ENCODE peak calls at places on chromosomes 7 and 10, in four cellular contexts. R, T, N and U are unnamed samples.

GRCh38 chr10:80924063-80924952 is 386.6 kb downstream of the SH2D4B start:
- DNase-seq in T (peak), R (peak), N (peak), U (no peak)

GRCh38 chr7:127396184-127396583 is 3.7 kb upstream of the ZNF800 start:
- DNase-seq in N (no peak), R (no peak), T (peak), U (no peak)

GRCh38 chr10:80856186-80856585 is 318.5 kb downstream of the SH2D4B start:
- DNase-seq in T (no peak), R (no peak), N (no peak), U (no peak)

GRCh38 chr7:154744226-154744860 is 258.6 kb downstream of the PAXIP1 start:
- DNase-seq in T (peak), R (no peak), N (no peak), U (no peak)

GRCh38 chr7:962401-963081 is 8.1 kb upstream of the ADAP1 start:
- DNase-seq in N (no peak), R (no peak), T (no peak), U (no peak)

GRCh38 chr10:33661580-33662269 is 327.3 kb upstream of the NRP1 start:
- DNase-seq in N (peak), R (no peak), T (no peak), U (no peak)

GRCh38 chr10:43218206-43218950 is 48.5 kb downstream of the RASGEF1A start:
- DNase-seq in R (no peak), T (no peak), N (no peak), U (no peak)

GRCh38 chr10:69409968-69410367 is 6.8 kb downstream of the TACR2 start:
- DNase-seq in N (no peak), R (no peak), T (no peak), U (peak)

GRCh38 chr7:121504478-121504877 is 108.4 kb upstream of the FAM3C start:
- DNase-seq in R (peak), T (no peak), N (peak), U (no peak)

GRCh38 chr7:7972128-7972527 is 3.5 kb downstream of the GLCCI1 start:
- DNase-seq in N (no peak), T (no peak), R (peak), U (no peak)

GRCh38 chr7:132558815-132559214 is 17.5 kb downstream of the PLXNA4 start:
- DNase-seq in N (no peak), T (no peak), R (no peak), U (no peak)

GRCh38 chr7:26265061-26265460 is 26.6 kb upstream of the SNX10 start:
- DNase-seq in T (no peak), N (no peak), R (no peak), U (no peak)

GRCh38 chr7:137747359-137748031 is 99.3 kb downstream of the DGKI start:
- DNase-seq in R (no peak), T (no peak), N (no peak), U (no peak)

GRCh38 chr10:88227342-88228018 is 355.6 kb downstream of the RNLS start:
- DNase-seq in R (peak), N (no peak), T (no peak), U (no peak)

GRCh38 chr7:111229181-111229740 is 138.3 kb downstream of the LRRN3 start:
- DNase-seq in R (no peak), N (no peak), T (no peak), U (no peak)

GRCh38 chr7:111226800-111227199 is 135.9 kb downstream of the LRRN3 start:
- DNase-seq in N (no peak), R (no peak), T (no peak), U (no peak)

GRCh38 chr7:111224354-111225231 is 133.7 kb downstream of the LRRN3 start:
- DNase-seq in T (no peak), N (no peak), R (no peak), U (no peak)

GRCh38 chr7:111223802-111224253 is 132.9 kb downstream of the LRRN3 start:
- DNase-seq in R (no peak), N (no peak), T (peak), U (no peak)
- TF ChIP-seq FOS in R (no peak), N (no peak), T (no peak), U (no peak)

DNA sequence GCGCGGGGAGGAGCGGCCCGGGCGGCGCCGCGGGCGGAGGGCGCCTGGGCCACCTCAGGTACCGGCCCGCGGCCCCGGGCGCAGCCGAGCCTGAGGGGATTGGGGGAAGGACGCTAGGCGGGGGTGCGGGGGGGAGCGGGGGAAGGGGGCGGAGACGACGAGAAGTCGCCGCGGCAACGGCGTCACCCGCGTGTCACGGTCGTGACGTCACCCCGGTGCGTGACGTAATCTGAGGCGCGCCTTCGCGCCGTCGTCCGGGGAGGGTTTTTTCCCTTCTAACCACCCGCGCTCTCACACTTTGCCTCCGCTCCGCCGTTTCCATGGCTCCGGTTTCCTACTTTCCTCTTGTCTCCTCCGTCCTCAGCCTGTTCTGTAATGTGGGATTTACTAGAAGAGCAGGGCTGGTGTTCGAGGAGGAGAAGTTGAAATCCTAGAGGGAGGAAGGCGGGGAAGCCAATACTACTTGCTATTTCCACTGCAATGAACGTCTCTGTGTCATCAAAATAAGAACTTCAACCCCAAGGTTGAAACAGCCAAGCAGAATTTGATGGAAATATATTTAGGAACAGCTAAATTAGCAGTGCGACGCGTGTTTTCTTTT is at the start of gene BRAF:
- DNase-seq in T (peak), R (peak), N (peak), U (peak)
- TF ChIP-seq POLR2A in T (peak), R (no peak), N (peak), U (peak)

GRCh38 chr10:132519382-132520146 is 18.0 kb upstream of the INPP5A start:
- DNase-seq in T (no peak), R (no peak), N (no peak), U (no peak)

GRCh38 chr10:132521466-132522102 is 16.0 kb upstream of the INPP5A start:
- DNase-seq in T (no peak), N (no peak), R (no peak), U (no peak)

GRCh38 chr10:132518572-132519381 is 18.8 kb upstream of the INPP5A start:
- DNase-seq in T (peak), N (no peak), R (no peak), U (no peak)

GRCh38 chr10:132521041-132521465 is 16.5 kb upstream of the INPP5A start:
- DNase-seq in T (no peak), N (no peak), R (no peak), U (no peak)

DNA sequence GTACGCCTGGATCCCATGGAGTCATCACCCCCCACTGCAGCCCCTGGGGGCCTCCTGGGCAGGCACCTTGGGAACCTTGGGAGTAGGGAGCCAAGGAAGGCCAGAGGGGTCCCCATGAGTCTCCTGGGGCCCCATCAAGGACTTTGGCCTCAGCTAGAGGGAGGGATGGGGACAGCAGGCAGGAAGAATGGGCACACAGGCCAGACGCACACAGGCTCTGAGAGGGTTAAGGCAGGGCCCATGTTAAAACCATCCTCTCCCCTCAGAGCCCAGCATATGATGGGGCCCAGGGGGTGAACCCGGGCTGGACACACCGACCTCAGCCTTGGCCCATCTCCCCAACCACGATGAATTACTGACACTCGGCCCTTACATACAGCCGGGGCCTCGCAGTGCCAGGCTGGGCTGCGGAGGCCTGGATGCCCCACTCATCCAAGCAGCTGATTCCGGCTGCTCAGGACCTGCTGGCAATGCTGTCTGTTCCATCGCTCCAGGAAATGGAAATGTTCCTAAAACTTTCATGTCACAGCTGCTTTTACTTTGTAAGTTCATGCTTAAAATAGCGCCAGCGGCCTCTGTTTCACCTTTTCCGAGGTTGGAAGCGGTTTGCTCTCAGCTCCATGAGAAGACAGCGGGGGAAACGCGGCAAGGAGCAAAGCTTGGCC is 17.3 kb upstream of the INPP5A start:
- DNase-seq in R (peak), T (no peak), N (no peak), U (no peak)
- TF ChIP-seq FOS in R (no peak), T (no peak), N (no peak), U (no peak)

DNA sequence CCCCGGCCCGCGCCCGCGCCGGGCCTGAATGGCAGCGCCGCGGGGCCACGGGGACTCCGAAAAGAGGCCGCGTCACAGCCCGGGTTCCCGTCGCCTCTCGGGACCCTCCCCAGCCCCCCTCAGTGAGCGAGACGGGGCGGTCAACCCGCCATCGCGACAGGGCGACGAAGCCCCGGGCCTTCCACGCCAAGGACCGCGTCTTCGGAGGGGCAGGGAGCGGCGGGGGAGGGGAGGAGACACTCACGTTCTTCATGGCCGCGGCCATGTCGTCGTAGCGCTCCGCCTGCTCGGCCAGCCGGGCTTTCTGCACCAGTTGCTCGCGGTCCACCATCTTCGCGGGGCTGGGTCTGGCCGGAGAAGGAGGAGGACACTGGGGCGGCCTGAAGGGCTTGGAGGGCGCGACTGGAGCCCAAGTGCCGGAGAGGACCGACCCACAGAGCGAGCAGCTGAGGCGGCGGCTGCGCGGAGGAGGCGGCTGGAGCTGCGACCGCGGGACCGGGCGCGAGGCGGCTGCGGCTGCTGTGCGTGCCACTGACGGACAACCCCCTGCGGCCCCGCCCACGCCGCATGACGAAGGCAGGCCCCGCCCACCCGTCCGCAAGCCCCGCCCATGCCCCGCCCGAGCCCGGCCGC is at the start of gene YWHAG:
- DNase-seq in R (peak), N (peak), T (peak), U (no peak)
- TF ChIP-seq POLR2A in R (peak), N (peak), T (peak), U (peak)

DNA sequence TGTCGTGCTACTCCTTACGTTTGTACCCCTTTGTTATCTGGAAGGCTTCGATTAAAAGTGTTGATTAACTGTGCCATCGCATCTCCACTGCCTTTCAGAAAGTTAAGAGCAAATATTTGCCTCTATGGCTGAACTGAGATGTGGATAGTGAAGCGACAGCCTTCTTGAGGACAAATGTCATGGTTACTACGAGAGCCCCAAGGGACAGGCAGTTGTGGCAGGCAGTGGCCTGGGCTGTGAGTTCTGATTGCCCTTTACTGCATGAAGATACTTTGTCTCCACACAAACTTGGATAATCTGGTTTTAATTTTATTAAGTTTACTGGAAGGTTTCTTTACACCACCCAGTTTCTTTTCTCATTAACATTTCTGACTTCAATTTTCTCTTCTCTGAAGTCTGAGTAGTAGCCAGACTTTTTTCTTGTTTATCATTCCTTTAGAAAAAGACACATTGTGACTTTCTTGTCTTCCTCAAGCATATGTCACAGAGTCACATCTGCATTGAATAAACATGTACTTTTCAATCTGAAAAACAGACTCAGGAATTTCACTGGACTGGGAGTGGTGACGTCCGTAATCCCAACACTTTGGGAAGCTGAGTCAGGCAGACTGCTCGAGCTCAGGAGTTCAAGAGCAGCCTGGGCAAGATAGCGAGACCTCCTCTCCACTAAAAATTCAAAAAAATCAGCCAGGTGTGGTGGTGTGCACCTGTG is 1.5 kb downstream of the TAS2R41 start:
- DNase-seq in N (no peak), R (peak), T (no peak), U (no peak)
- TF ChIP-seq FOS in N (no peak), R (no peak), T (no peak), U (no peak)

DNA sequence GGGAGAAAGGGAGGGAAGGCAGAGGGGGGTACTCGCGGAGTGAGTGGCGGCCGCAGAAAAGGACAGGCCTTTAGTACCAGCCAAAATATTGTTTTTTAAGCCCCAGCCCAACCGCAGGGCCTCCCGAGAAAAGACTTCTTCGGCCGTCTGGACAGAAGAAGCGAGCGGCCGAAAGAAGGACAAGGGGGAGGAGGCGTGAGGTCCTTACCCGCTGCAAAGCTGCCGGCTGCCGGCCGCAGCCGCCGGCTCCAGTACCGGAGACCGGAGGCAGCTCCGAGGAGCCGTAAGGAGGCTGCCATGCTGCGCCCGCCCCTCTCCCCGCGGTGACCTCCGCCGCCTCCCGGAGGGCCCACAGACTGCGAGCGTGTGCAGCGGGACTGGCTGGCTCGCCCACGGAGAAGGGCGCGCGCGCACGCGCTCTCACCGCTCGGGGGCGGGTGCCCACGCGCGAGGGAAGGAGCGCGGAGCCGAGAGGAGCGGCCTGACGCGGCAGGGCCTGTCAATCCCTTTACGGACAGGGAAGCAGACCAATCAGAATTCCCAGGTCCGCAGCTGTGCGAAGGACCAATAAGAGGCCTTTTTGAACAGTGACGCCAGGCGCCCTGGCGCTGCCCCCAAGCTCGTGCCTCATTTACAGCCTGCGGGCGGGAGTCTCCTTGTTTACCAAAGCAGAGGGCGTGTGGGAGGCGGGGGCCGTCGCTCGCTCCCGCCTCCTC is at the start of gene HIBADH:
- DNase-seq in R (peak), T (peak), N (peak), U (peak)
- TF ChIP-seq POLR2A in R (peak), T (peak), N (peak), U (peak)

GRCh38 chr7:50274361-50274760 is 30.2 kb upstream of the IKZF1 start:
- DNase-seq in N (no peak), R (no peak), T (no peak), U (no peak)
- TF ChIP-seq FOS in N (no peak), R (no peak), T (no peak), U (no peak)

GRCh38 chr10:97643586-97643985 is 3.1 kb downstream of the PI4K2A start:
- DNase-seq in N (no peak), R (no peak), T (no peak), U (no peak)

GRCh38 chr10:97644961-97645360 is 4.5 kb downstream of the PI4K2A start:
- DNase-seq in T (no peak), N (no peak), R (no peak), U (no peak)

GRCh38 chr10:97635577-97635976 is 2.3 kb upstream of the MORN4 start:
- DNase-seq in R (no peak), N (no peak), T (no peak), U (no peak)

GRCh38 chr10:97640868-97641811 is 669 bp downstream of the PI4K2A start:
- DNase-seq in T (peak), N (peak), R (peak), U (no peak)

GRCh38 chr10:97640174-97640867 is at the start of gene PI4K2A:
- DNase-seq in R (peak), N (peak), T (peak), U (peak)
- TF ChIP-seq POLR2A in R (peak), N (peak), T (peak), U (peak)